ENCODE peak calls at places on chromosomes 4 and X, in nine cellular contexts. B is endothelial cell of umbilical vein, H is endodermal cell, V is AG04450, I is CD14-positive monocyte, J is AG08396, C is HEK293T, G is left lung, N is GM18507. P is an unnamed sample.

GRCh38 chrX:78168065-78168464 is 28.6 kb upstream of the TAF9B start:
- DNase-seq in B (no peak), H (no peak), V (no peak), I (no peak), J (no peak), C (no peak), G (no peak), N (no peak), P (no peak)

GRCh38 chrX:70921709-70922352 is 9.1 kb downstream of the SLC7A3 start:
- DNase-seq in B (no peak), H (no peak), V (no peak), I (no peak), J (no peak), C (no peak), G (no peak), N (no peak), P (no peak)

GRCh38 chrX:35682481-35682880 is 115.7 kb upstream of the MAGEB16 start:
- DNase-seq in B (no peak), H (no peak), V (no peak), I (no peak), J (no peak), C (no peak), G (no peak), N (no peak), P (peak)

GRCh38 chr4:41258783-41259182 is 2.1 kb downstream of the UCHL1 start:
- DNase-seq in B (peak), H (peak), V (peak), I (no peak), J (peak), C (peak), G (no peak), N (no peak), P (peak)

GRCh38 chrX:3680459-3680858 is 33.0 kb downstream of the PRKX start:
- DNase-seq in B (no peak), H (no peak), V (no peak), I (no peak), J (no peak), C (no peak), G (no peak), N (no peak), P (no peak)

GRCh38 chr4:84238247-84239090 is 260.6 kb downstream of the NKX6-1 start:
- DNase-seq in B (no peak), H (no peak), V (no peak), I (no peak), J (no peak), C (no peak), G (no peak), N (no peak), P (no peak)

GRCh38 chrX:10017866-10018265 is 50.7 kb downstream of the CLDN34 start:
- DNase-seq in B (peak), H (no peak), V (no peak), I (no peak), J (peak), C (no peak), G (no peak), N (no peak), P (peak)

GRCh38 chr4:173516621-173517612 is 13.1 kb downstream of the HAND2 start:
- DNase-seq in B (no peak), H (peak), V (no peak), I (no peak), J (no peak), C (no peak), G (no peak), N (no peak), P (no peak)

P was measured in trophoblast cell.